ENCODE peak calls at places on chromosome 12, in seven cellular contexts. P is AG20443; F is activated CD4-positive, alpha-beta T cell treated with anti-CD3 and anti-CD28 coated beads, Interleukin-2, amount 50 U/mL, for 4 hours; X is left colon; R is head of caudate nucleus; J is GM10248; Y is activated B cell treated with CpG ODN at 0.5 μM for 24 hours. T is an unnamed sample.

GRCh38 chr12:103960567-103961227 is 5.0 kb upstream of the TDG start:
- DNase-seq in X (no peak), F (no peak), Y (no peak), R (no peak), P (no peak), J (no peak), T (no peak)

GRCh38 chr12:127400231-127400630 is 866.7 kb upstream of the TMEM132C start:
- DNase-seq in R (no peak), Y (no peak), J (no peak), F (no peak), X (no peak), P (no peak), T (no peak)

GRCh38 chr12:10957741-10958140 is 18.7 kb upstream of the TAS2R14 start:
- DNase-seq in X (no peak), F (no peak), Y (no peak), P (no peak), J (no peak), R (no peak), T (no peak)

GRCh38 chr12:1810201-1810930 is 10.0 kb upstream of the LRTM2 start:
- DNase-seq in F (no peak), R (no peak), Y (no peak), P (no peak), J (no peak), X (no peak), T (no peak)

GRCh38 chr12:57765003-57765697 is 1.7 kb downstream of the CYP27B1 start:
- DNase-seq in P (peak; percentile 59), J (peak; percentile 60), F (peak; percentile 54), R (no peak), Y (peak; percentile 47), X (no peak), T (peak; percentile 53)

GRCh38 chr12:107519906-107520859 is 165.4 kb upstream of the PWP1 start:
- DNase-seq in P (no peak), R (no peak), Y (no peak), F (no peak), X (no peak), J (no peak), T (no peak)

GRCh38 chr12:25977047-25977446 is 18.6 kb downstream of the RASSF8 start:
- DNase-seq in P (peak; percentile 30), R (no peak), X (no peak), F (no peak), Y (no peak), J (no peak), T (no peak)

GRCh38 chr12:113161415-113162016 is 12.0 kb downstream of the CFAP73 start:
- DNase-seq in F (peak; percentile 18), J (peak; percentile 56), Y (no peak), P (no peak), X (no peak), R (peak; percentile 94), T (no peak)

GRCh38 chr12:57341275-57341990 is 89.4 kb downstream of the R3HDM2 start:
- DNase-seq in J (no peak), Y (no peak), R (peak; percentile 34), F (no peak), X (no peak), P (no peak), T (no peak)

GRCh38 chr12:72230589-72230988 is 41.6 kb upstream of the TRHDE start:
- DNase-seq in P (no peak), Y (no peak), F (no peak), R (no peak), J (no peak), X (no peak), T (peak; percentile 40)

GRCh38 chr12:66296171-66296683 is 6.1 kb upstream of the HELB start:
- DNase-seq in R (no peak), X (no peak), P (no peak), F (no peak), J (no peak), Y (no peak), T (no peak)

GRCh38 chr12:131132118-131132892 is 178.6 kb downstream of the ADGRD1 start:
- DNase-seq in J (peak; percentile 84), F (peak; percentile 67), R (peak; percentile 78), X (peak; percentile 45), P (peak; percentile 81), Y (peak; percentile 72), T (peak; percentile 55)

GRCh38 chr12:72295101-72295500 is 22.9 kb downstream of the TRHDE start:
- DNase-seq in P (no peak), J (no peak), F (no peak), X (no peak), Y (no peak), R (no peak), T (no peak)

GRCh38 chr12:123075591-123076171 is 75.2 kb downstream of the PITPNM2 start:
- DNase-seq in Y (no peak), F (peak; percentile 71), R (no peak), X (no peak), J (peak; percentile 75), P (no peak), T (no peak)

GRCh38 chr12:92469837-92470236 is 233.0 kb upstream of the PLEKHG7 start:
- DNase-seq in J (no peak), P (peak; percentile 10), R (no peak), F (no peak), X (no peak), Y (no peak), T (no peak)

GRCh38 chr12:122203968-122204828 is 689 bp downstream of the B3GNT4 start:
- DNase-seq in J (peak; percentile 31), X (no peak), R (no peak), Y (peak; percentile 38), F (no peak), P (no peak), T (no peak)

GRCh38 chr12:71556881-71557280 is 106.8 kb downstream of the ZFC3H1 start:
- DNase-seq in R (no peak), J (no peak), F (no peak), Y (no peak), P (peak; percentile 86), X (no peak), T (peak; percentile 61)

GRCh38 chr12:3700861-3701260 is 52.0 kb downstream of the CRACR2A start:
- DNase-seq in F (no peak), J (no peak), R (no peak), X (no peak), P (no peak), Y (no peak), T (no peak)

GRCh38 chr12:38154096-38155019 is 162.2 kb upstream of the ALG10B start:
- DNase-seq in R (no peak), Y (no peak), X (no peak), J (no peak), P (no peak), F (no peak), T (no peak)

GRCh38 chr12:40055227-40055579 is 50.7 kb downstream of the SLC2A13 start:
- DNase-seq in Y (no peak), P (no peak), X (no peak), F (no peak), J (no peak), R (no peak), T (no peak)